ENCODE peak calls at places on chromosomes 12 and 14, in six cellular contexts. T, F, G, Z, N and H are unnamed samples.
A peak's percentile ranks its signal among the peaks of the same experiment; 100 is the strongest.

GRCh38 chr14:94942601-94943000 is 172.7 kb upstream of the GSC start:
- DNase-seq in T (no peak), F (no peak), G (no peak), Z (no peak), N (no peak), H (no peak)

GRCh38 chr14:99245541-99246511 is 26.2 kb downstream of the BCL11B start:
- DNase-seq in T (no peak), F (peak; percentile 25), G (no peak), Z (no peak), N (no peak), H (peak; percentile 98)

GRCh38 chr14:61841145-61841544 is 78.9 kb downstream of the SNAPC1 start:
- DNase-seq in T (no peak), F (no peak), G (peak; percentile 10), Z (peak; percentile 31), N (no peak), H (no peak)

GRCh38 chr12:56104815-56105476 is 587 bp downstream of the PA2G4 start:
- DNase-seq in T (peak; percentile 34), F (no peak), G (peak; percentile 58), Z (peak; percentile 57), N (no peak), H (peak; percentile 59)

GRCh38 chr12:13695781-13696180 is 285.6 kb downstream of the GRIN2B start:
- DNase-seq in T (no peak), F (no peak), G (no peak), Z (no peak), N (no peak), H (no peak)

GRCh38 chr14:53509845-53510244 is 356.7 kb upstream of the DDHD1 start:
- DNase-seq in T (no peak), F (no peak), G (peak; percentile 51), Z (no peak), N (no peak), H (no peak)

GRCh38 chr12:110501378-110501721 is 561 bp downstream of the VPS29 start:
- DNase-seq in T (peak; percentile 34), F (no peak), G (peak; percentile 85), Z (peak; percentile 62), N (no peak), H (peak; percentile 61)

GRCh38 chr12:74552201-74552600 is 14.6 kb downstream of the ATXN7L3B start:
- DNase-seq in T (no peak), F (no peak), G (no peak), Z (no peak), N (no peak), H (no peak)

GRCh38 chr14:71994416-71994815 is 62.2 kb downstream of the RGS6 start:
- DNase-seq in T (no peak), F (no peak), G (no peak), Z (no peak), N (no peak), H (no peak)

GRCh38 chr12:104519190-104519857 is 62.6 kb downstream of the CHST11 start:
- DNase-seq in T (no peak), F (no peak), G (no peak), Z (no peak), N (no peak), H (no peak)

GRCh38 chr12:72547593-72547992 is 275.4 kb downstream of the TRHDE start:
- DNase-seq in T (no peak), F (no peak), G (peak; percentile 14), Z (no peak), N (no peak), H (no peak)

GRCh38 chr14:85599939-85600338 is 70.0 kb downstream of the FLRT2 start:
- DNase-seq in T (no peak), F (no peak), G (peak; percentile 64), Z (no peak), N (no peak), H (no peak)

GRCh38 chr12:111766608-111767361 is at the start of gene ALDH2:
- DNase-seq in T (peak; percentile 83), F (peak; percentile 88), G (peak; percentile 61), Z (peak; percentile 99), N (no peak), H (peak; percentile 100)

GRCh38 chr14:24135584-24135833 is 485 bp upstream of the PSME1 start:
- DNase-seq in T (no peak), F (no peak), G (no peak), Z (no peak), N (no peak), H (no peak)

GRCh38 chr12:113065126-113066007 is 8.8 kb downstream of the DTX1 start:
- DNase-seq in T (no peak), F (no peak), G (peak; percentile 28), Z (peak; percentile 63), N (no peak), H (peak; percentile 98)

GRCh38 chr14:48937796-48938195 is 648.4 kb downstream of the RPS29 start:
- DNase-seq in T (no peak), F (no peak), G (peak; percentile 51), Z (peak; percentile 1), N (no peak), H (no peak)

GRCh38 chr12:116955382-116956021 is 44.8 kb downstream of the FBXW8 start:
- DNase-seq in T (peak; percentile 83), F (peak; percentile 67), G (peak; percentile 15), Z (no peak), N (no peak), H (peak; percentile 47)

GRCh38 chr12:53074290-53074998 is 4.7 kb downstream of the SPRYD3 start:
- DNase-seq in T (no peak), F (no peak), G (no peak), Z (no peak), N (no peak), H (peak; percentile 10)

GRCh38 chr14:21267431-21267845 is 1.8 kb downstream of the HNRNPC start:
- DNase-seq in T (no peak), F (no peak), G (peak; percentile 47), Z (no peak), N (no peak), H (no peak)

GRCh38 chr12:79935624-79936040 is 735 bp upstream of the PPP1R12A start:
- DNase-seq in T (no peak), F (no peak), G (peak; percentile 51), Z (peak; percentile 2), N (no peak), H (peak; percentile 3)

GRCh38 chr12:92290016-92290685 is 144.5 kb upstream of the BTG1 start:
- DNase-seq in T (no peak), F (no peak), G (peak; percentile 84), Z (no peak), N (no peak), H (no peak)

GRCh38 chr12:48197549-48197966 is 5.5 kb downstream of the OR10AD1 start:
- DNase-seq in T (no peak), F (no peak), G (peak; percentile 74), Z (peak; percentile 41), N (peak; percentile 59), H (no peak)

GRCh38 chr12:48199784-48200198 is 3.3 kb downstream of the OR10AD1 start:
- DNase-seq in T (no peak), F (no peak), G (peak; percentile 37), Z (no peak), N (no peak), H (no peak)

GRCh38 chr12:48198985-48199384 is 4.1 kb downstream of the OR10AD1 start:
- DNase-seq in T (no peak), F (no peak), G (no peak), Z (no peak), N (no peak), H (no peak)

GRCh38 chr12:48197967-48198618 is 5.0 kb downstream of the OR10AD1 start:
- DNase-seq in T (peak; percentile 98), F (peak; percentile 99), G (peak; percentile 98), Z (peak; percentile 91), N (peak; percentile 83), H (peak; percentile 90)

GRCh38 chr12:48198619-48198973 is 4.5 kb downstream of the OR10AD1 start:
- DNase-seq in T (peak; percentile 42), F (peak; percentile 64), G (peak; percentile 70), Z (peak; percentile 50), N (no peak), H (no peak)
- H3K27me3 ChIP-seq in T (no peaks in the 10 kb centered on the region), F (no peaks in the 10 kb centered on the region), G (no peaks in the 10 kb centered on the region), Z (no peaks in the 10 kb centered on the region), N (peaks cover 3% of the 10 kb centered on the region), H (peaks cover 32% of the 10 kb centered on the region)

DNA sequence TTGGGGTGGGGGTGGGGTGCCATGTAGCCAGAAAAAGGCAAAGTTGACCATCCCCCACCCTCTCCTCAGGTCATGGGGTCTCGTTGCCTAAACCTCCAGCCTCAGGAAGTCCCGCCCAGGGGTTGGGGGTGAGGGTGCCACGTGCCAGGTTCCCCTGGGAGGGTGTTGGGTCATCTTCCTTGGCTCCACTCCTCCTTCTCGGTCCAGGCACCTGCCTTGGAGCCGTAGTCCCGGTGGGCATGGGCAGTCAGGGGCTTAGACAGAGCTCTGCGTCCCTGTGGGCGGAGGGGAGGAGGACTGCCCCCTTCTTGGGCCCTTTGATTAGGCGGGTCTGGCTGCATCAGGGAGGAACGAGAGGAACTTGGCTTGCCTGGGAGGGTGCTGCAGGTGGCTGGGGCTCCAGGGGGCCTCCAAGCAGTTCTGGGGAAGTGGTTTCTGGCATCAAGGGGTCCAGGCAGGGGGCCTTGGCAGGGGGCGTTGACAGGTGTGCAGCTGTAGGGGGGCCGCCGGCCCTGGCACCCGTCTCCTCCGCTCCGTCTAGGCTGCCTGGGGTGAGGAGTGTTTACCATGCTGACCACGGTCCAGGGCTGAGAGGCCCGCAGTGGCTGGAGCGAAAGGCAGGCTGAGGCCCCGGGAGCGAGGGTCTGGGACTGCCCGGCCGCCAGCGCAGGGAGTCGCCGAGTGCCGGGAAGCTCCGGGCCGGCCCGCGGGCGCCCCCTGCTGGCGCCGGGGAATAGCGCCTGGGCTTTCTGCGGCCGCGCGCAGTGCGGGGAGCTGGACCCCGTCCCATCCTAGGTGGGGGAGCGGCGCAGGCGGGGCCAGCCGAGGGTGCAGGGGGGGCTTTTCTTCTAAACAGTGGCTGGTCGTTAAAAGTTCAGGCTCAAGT is 7.9 kb downstream of the SETD1B start:
- DNase-seq in T (peak; percentile 77), F (peak; percentile 83), G (peak; percentile 86), Z (peak; percentile 96), N (no peak), H (peak; percentile 98)
- H3K4me3 ChIP-seq in T (peak overlapping the region; percentile 73), F (peak overlapping the region; percentile 74), G (peak overlapping the region; percentile 76), Z (peak overlapping the region; percentile 93), N (peak overlapping the region; percentile 82), H (peak overlapping the region; percentile 61)

GRCh38 chr14:103121161-103121845 is 2.0 kb upstream of the TNFAIP2 start:
- DNase-seq in T (no peak), F (peak; percentile 83), G (peak; percentile 43), Z (no peak), N (no peak), H (no peak)
- H3K27me3 ChIP-seq in T (peaks cover 13% of the 10 kb centered on the region), F (no peaks in the 10 kb centered on the region), G (no peaks in the 10 kb centered on the region), Z (no peaks in the 10 kb centered on the region), N (no peaks in the 10 kb centered on the region), H (peaks cover 9% of the 10 kb centered on the region)

DNA sequence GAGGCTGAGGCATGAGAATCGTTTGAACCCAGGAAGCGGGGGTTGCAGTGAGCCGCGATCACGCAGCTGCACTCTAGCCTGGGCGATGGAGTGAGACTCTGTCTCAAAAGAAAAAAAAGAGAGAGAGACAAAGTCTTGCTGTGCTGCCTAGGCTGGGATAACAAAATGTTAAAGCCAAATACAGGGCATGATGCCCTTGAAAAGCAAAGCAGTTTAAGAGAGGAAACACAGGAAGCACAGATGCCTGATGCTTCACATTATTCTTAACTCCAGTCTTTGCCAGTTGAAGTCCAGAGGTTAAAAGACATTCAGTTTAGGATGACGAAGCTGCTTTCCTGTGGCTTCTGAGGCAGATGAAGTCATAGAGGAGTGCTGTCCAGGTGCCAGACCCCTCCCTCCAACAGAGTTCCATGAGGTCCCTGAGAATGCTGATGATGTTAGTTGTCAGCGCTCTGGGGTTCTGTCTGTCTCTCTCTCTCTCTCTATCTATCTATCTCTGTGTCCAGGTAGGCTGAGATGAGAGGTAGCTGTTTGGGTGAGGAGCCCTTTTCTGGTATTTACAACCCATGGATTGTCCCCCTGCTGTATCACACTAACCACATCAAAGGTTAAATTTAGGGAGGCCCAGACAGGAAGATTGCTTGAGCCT is 4.9 kb upstream of the MRPL52 start:
- DNase-seq in T (no peak), F (no peak), G (peak; percentile 97), Z (no peak), N (no peak), H (peak; percentile 13)
- H3K4me3 ChIP-seq in T (no peak overlapping the region), F (no peak overlapping the region), G (no peak overlapping the region), Z (no peak overlapping the region), N (no peak overlapping the region), H (no peak overlapping the region)